ENCODE peak calls at places on chromosomes 7 and 10, in eight cellular contexts. G, P, U, C, O, J, D and L are unnamed samples.

GRCh38 chr7:23002698-23003097 is 11.2 kb downstream of the HYCC1 start:
- DNase-seq in G (no peak), P (no peak), U (no peak), C (no peak), O (no peak), J (no peak), D (no peak), L (no peak)

GRCh38 chr10:44339218-44339617 is 45.7 kb downstream of the CXCL12 start:
- DNase-seq in G (peak), P (no peak), U (no peak), C (no peak), O (no peak), J (no peak), D (no peak), L (no peak)

GRCh38 chr7:29325508-29325907 is 130.9 kb downstream of the CHN2 start:
- DNase-seq in G (no peak), P (no peak), U (no peak), C (no peak), O (no peak), J (no peak), D (no peak), L (no peak)

GRCh38 chr7:92714280-92714679 is 122.1 kb downstream of the CDK6 start:
- DNase-seq in G (no peak), P (no peak), U (no peak), C (peak), O (no peak), J (no peak), D (no peak), L (no peak)

GRCh38 chr10:81514811-81515210 is 360.2 kb upstream of the NRG3 start:
- DNase-seq in G (no peak), P (no peak), U (no peak), C (no peak), O (no peak), J (no peak), D (no peak), L (no peak)

GRCh38 chr7:2843711-2844152 is 376 bp downstream of the GNA12 start:
- DNase-seq in G (peak), P (peak), U (no peak), C (peak), O (peak), J (no peak), D (no peak), L (peak)

GRCh38 chr7:40608321-40609075 is 473.7 kb downstream of the SUGCT start:
- DNase-seq in G (no peak), P (no peak), U (no peak), C (no peak), O (no peak), J (no peak), D (no peak), L (no peak)

GRCh38 chr7:93894966-93895650 is 4.6 kb upstream of the TFPI2 start:
- DNase-seq in G (peak), P (no peak), U (no peak), C (peak), O (no peak), J (no peak), D (no peak), L (no peak)

GRCh38 chr10:124599588-124600050 is 138.0 kb downstream of the LHPP start:
- DNase-seq in G (no peak), P (no peak), U (no peak), C (no peak), O (no peak), J (no peak), D (no peak), L (no peak)

GRCh38 chr7:11690395-11690794 is 141.6 kb downstream of the THSD7A start:
- DNase-seq in G (no peak), P (no peak), U (no peak), C (no peak), O (no peak), J (no peak), D (no peak), L (no peak)

GRCh38 chr10:11838298-11838852 is 15.2 kb downstream of the PROSER2 start:
- DNase-seq in G (no peak), P (no peak), U (no peak), C (no peak), O (no peak), J (no peak), D (no peak), L (no peak)

GRCh38 chr7:82945480-82945879 is 217.2 kb downstream of the PCLO start:
- DNase-seq in G (no peak), P (no peak), U (no peak), C (no peak), O (no peak), J (no peak), D (no peak), L (no peak)

GRCh38 chr7:50558380-50559051 is 6.7 kb downstream of the DDC start:
- DNase-seq in G (peak), P (no peak), U (no peak), C (no peak), O (no peak), J (no peak), D (no peak), L (no peak)

GRCh38 chr7:25720427-25720826 is 431.6 kb upstream of the NFE2L3 start:
- DNase-seq in G (peak), P (no peak), U (no peak), C (no peak), O (no peak), J (no peak), D (no peak), L (no peak)

GRCh38 chr7:49099587-49100326 is 175.4 kb downstream of the CDC14C start:
- DNase-seq in G (no peak), P (no peak), U (no peak), C (no peak), O (no peak), J (no peak), D (no peak), L (peak)

GRCh38 chr10:14438057-14438456 is 107.3 kb upstream of the FRMD4A start:
- DNase-seq in G (no peak), P (no peak), U (no peak), C (no peak), O (no peak), J (no peak), D (no peak), L (no peak)

GRCh38 chr10:110903280-110904278 is 15.4 kb downstream of the BBIP1 start:
- DNase-seq in G (no peak), P (no peak), U (no peak), C (no peak), O (no peak), J (no peak), D (no peak), L (no peak)

GRCh38 chr10:119541459-119542356 is 811 bp downstream of the RGS10 start:
- DNase-seq in G (peak), P (no peak), U (peak), C (peak), O (no peak), J (no peak), D (peak), L (peak)

GRCh38 chr7:111560773-111561658 is 1.3 kb downstream of the IMMP2L start:
- DNase-seq in G (peak), P (peak), U (no peak), C (peak), O (no peak), J (peak), D (no peak), L (no peak)

GRCh38 chr10:32057041-32057372 is 782 bp upstream of the KIF5B start:
- DNase-seq in G (no peak), P (no peak), U (no peak), C (no peak), O (no peak), J (no peak), D (no peak), L (no peak)

GRCh38 chr7:2631924-2632716 is at the start of gene TTYH3:
- DNase-seq in G (no peak), P (peak), U (no peak), C (no peak), O (peak), J (no peak), D (no peak), L (peak)

GRCh38 chr7:150342119-150342405 is 633 bp upstream of the RARRES2 start:
- DNase-seq in G (no peak), P (no peak), U (no peak), C (no peak), O (no peak), J (no peak), D (no peak), L (no peak)
- H3K4me3 ChIP-seq in G (no peak), P (no peak), U (peak), C (no peak), O (peak), J (no peak), D (peak), L (no peak)

DNA sequence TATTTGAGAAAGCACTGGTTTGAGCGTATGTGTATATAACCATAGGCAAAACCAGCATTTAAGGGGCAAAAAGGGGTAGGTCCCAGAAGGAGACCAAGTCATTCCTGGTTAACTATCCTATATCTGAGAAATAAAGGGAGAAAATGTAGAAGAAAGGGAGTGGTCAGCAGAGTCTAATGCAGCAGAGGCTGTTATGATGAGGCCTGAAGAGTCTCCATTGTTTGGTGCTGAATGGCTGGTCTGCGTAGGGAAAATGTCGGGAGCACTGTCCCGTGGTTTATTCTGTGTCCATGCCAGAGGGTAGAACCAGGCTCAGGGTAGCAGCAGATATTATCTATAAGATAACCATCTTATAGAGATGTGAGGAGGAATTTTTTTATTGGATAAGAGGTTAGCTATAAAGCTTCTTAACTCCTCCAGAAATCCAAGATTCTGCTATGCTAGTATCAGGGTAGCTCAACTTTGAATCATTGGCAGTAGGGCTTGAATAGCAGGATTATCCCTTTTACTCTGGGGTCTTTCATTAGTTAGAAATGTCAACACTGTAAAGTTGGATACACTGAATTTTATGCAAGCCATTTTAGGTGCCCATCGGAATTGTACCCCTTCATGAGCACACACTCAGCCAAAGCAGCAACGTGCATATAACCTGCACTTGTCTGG is 312.1 kb upstream of the FZD1 start:
- DNase-seq in G (no peak), P (no peak), U (no peak), C (no peak), O (no peak), J (no peak), D (no peak), L (no peak)
- TF ChIP-seq CTCF in G (no peak), P (no peak), U (no peak), C (no peak), O (no peak), J (no peak), D (no peak), L (no peak)

GRCh38 chr7:19107142-19107391 is 10.4 kb downstream of the TWIST1 start:
- DNase-seq in G (no peak), P (no peak), U (no peak), C (no peak), O (no peak), J (no peak), D (no peak), L (no peak)
- H3K4me3 ChIP-seq in G (peak), P (no peak), U (peak), C (peak), O (peak), J (peak), D (peak), L (no peak)

GRCh38 chr10:95637911-95638310 is 18.6 kb downstream of the ALDH18A1 start:
- DNase-seq in G (no peak), P (no peak), U (no peak), C (no peak), O (no peak), J (no peak), D (no peak), L (no peak)
- TF ChIP-seq CTCF in G (no peak), P (no peak), U (no peak), C (no peak), O (no peak), J (no peak), D (no peak), L (no peak)

GRCh38 chr10:59177862-59178235 is 1.4 kb downstream of the PHYHIPL start:
- DNase-seq in G (no peak), P (no peak), U (no peak), C (no peak), O (no peak), J (no peak), D (no peak), L (no peak)
- H3K4me3 ChIP-seq in G (no peak), P (no peak), U (no peak), C (no peak), O (no peak), J (no peak), D (no peak), L (no peak)

DNA sequence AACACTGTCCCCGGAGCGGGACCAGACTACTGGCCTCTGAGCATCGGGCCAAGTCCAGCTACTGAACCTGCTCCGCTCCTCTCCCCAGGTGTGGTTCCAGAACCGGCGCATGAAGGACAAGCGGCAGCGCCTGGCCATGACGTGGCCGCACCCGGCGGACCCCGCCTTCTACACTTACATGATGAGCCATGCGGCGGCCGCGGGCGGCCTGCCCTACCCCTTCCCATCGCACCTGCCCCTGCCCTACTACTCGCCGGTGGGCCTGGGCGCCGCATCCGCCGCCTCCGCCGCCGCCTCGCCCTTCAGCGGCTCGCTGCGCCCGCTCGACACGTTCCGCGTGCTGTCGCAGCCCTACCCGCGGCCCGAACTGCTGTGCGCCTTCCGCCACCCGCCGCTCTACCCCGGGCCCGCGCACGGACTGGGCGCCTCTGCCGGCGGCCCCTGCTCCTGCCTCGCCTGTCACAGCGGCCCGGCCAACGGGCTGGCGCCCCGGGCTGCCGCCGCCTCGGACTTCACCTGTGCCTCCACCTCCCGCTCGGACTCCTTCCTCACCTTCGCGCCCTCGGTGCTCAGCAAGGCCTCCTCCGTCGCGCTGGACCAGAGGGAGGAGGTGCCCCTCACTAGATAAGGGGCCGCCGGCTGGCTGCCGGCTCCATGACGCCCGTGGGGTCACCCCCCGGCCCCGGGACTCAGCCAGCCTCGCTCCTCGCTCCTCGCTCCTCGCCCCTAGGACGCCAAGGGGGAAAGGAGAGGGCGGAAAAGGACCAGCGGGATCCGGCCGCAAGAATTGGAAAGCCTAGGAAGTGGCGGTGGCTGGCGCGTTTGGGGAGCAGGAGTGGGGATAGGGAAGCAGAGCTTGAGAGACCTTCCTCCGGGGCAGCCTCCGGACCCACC is 3.4 kb downstream of the EVX1 start:
- DNase-seq in G (no peak), P (no peak), U (no peak), C (no peak), O (no peak), J (no peak), D (no peak), L (peak)
- TF ChIP-seq CTCF in G (no peak), P (no peak), U (no peak), C (no peak), O (no peak), J (no peak), D (no peak), L (no peak)

GRCh38 chr10:132395704-132396494 is 1.1 kb upstream of the PWWP2B start:
- DNase-seq in G (peak), P (peak), U (peak), C (peak), O (peak), J (no peak), D (peak), L (peak)
- H3K4me3 ChIP-seq in G (peak), P (no peak), U (peak), C (no peak), O (peak), J (peak), D (peak), L (peak)